ENCODE peak calls at places on chromosome 13, in seven cellular contexts. One of them, this sample, is unnamed.

GRCh38 chr13:62799038-62799535 is 1383.4 kb upstream of the PCDH20 start:
- DNase-seq in IMR-90: no peak
- DNase-seq in A673: no peak
- DNase-seq in A549: no peak
- DNase-seq in tibial artery: no peak
- DNase-seq in heart right ventricle: no peak
- DNase-seq in ovary: no peak
- DNase-seq in this sample: no peak

GRCh38 chr13:112962911-112963625 is 5.9 kb upstream of the MCF2L start:
- DNase-seq in IMR-90: no peak
- DNase-seq in A673: no peak
- DNase-seq in A549: no peak
- DNase-seq in tibial artery: peak
- DNase-seq in heart right ventricle: no peak
- DNase-seq in ovary: no peak
- DNase-seq in this sample: no peak

GRCh38 chr13:68897331-68897730 is 1210.3 kb upstream of the ATXN8OS start:
- DNase-seq in IMR-90: no peak
- DNase-seq in A673: no peak
- DNase-seq in A549: no peak
- DNase-seq in tibial artery: no peak
- DNase-seq in heart right ventricle: no peak
- DNase-seq in ovary: no peak
- DNase-seq in this sample: no peak

GRCh38 chr13:97567510-97568243 is 133.7 kb downstream of the RAP2A start:
- DNase-seq in IMR-90: peak
- DNase-seq in A673: no peak
- DNase-seq in A549: peak
- DNase-seq in tibial artery: peak
- DNase-seq in heart right ventricle: no peak
- DNase-seq in ovary: no peak
- DNase-seq in this sample: peak

GRCh38 chr13:53672005-53672404 is 643.4 kb downstream of the OLFM4 start:
- DNase-seq in IMR-90: no peak
- DNase-seq in A673: no peak
- DNase-seq in A549: no peak
- DNase-seq in tibial artery: no peak
- DNase-seq in heart right ventricle: no peak
- DNase-seq in ovary: no peak
- DNase-seq in this sample: no peak

GRCh38 chr13:107730835-107731234 is 484.5 kb downstream of the LIG4 start:
- DNase-seq in IMR-90: peak
- DNase-seq in A673: no peak
- DNase-seq in A549: no peak
- DNase-seq in tibial artery: no peak
- DNase-seq in heart right ventricle: no peak
- DNase-seq in ovary: no peak
- DNase-seq in this sample: no peak

GRCh38 chr13:102945324-102945815 is 99.5 kb downstream of the ERCC5 start:
- DNase-seq in IMR-90: no peak
- DNase-seq in A673: no peak
- DNase-seq in A549: no peak
- DNase-seq in tibial artery: no peak
- DNase-seq in heart right ventricle: no peak
- DNase-seq in ovary: no peak
- DNase-seq in this sample: no peak

GRCh38 chr13:106795847-106796246 is 227.9 kb upstream of the ARGLU1 start:
- DNase-seq in IMR-90: no peak
- DNase-seq in A673: no peak
- DNase-seq in A549: no peak
- DNase-seq in tibial artery: no peak
- DNase-seq in heart right ventricle: no peak
- DNase-seq in ovary: no peak
- DNase-seq in this sample: no peak

GRCh38 chr13:80038371-80038770 is 302.6 kb downstream of the SPRY2 start:
- DNase-seq in IMR-90: no peak
- DNase-seq in A673: no peak
- DNase-seq in A549: no peak
- DNase-seq in tibial artery: no peak
- DNase-seq in heart right ventricle: no peak
- DNase-seq in ovary: no peak
- DNase-seq in this sample: no peak
- H3K27ac ChIP-seq in IMR-90: no peak
- H3K27ac ChIP-seq in A673: no peak
- H3K27ac ChIP-seq in A549: no peak
- H3K27ac ChIP-seq in tibial artery: no peak
- H3K27ac ChIP-seq in heart right ventricle: no peak
- H3K27ac ChIP-seq in ovary: no peak
- H3K27ac ChIP-seq in this sample: no peak

GRCh38 chr13:20414475-20415287 is 111.0 kb downstream of the CRYL1 start:
- DNase-seq in IMR-90: no peak
- DNase-seq in A673: no peak
- DNase-seq in A549: no peak
- DNase-seq in tibial artery: no peak
- DNase-seq in heart right ventricle: no peak
- DNase-seq in ovary: no peak
- DNase-seq in this sample: no peak

GRCh38 chr13:20416223-20416622 is 109.4 kb downstream of the CRYL1 start:
- DNase-seq in IMR-90: no peak
- DNase-seq in A673: no peak
- DNase-seq in A549: no peak
- DNase-seq in tibial artery: no peak
- DNase-seq in heart right ventricle: no peak
- DNase-seq in ovary: no peak
- DNase-seq in this sample: no peak

GRCh38 chr13:20415694-20416107 is 110.0 kb downstream of the CRYL1 start:
- DNase-seq in IMR-90: no peak
- DNase-seq in A673: no peak
- DNase-seq in A549: no peak
- DNase-seq in tibial artery: no peak
- DNase-seq in heart right ventricle: no peak
- DNase-seq in ovary: no peak
- DNase-seq in this sample: no peak

GRCh38 chr13:20412761-20413355 is 112.8 kb downstream of the CRYL1 start:
- DNase-seq in IMR-90: peak
- DNase-seq in A673: no peak
- DNase-seq in A549: no peak
- DNase-seq in tibial artery: no peak
- DNase-seq in heart right ventricle: no peak
- DNase-seq in ovary: no peak
- DNase-seq in this sample: no peak

GRCh38 chr13:20415288-20415644 is 110.4 kb downstream of the CRYL1 start:
- DNase-seq in IMR-90: no peak
- DNase-seq in A673: no peak
- DNase-seq in A549: no peak
- DNase-seq in tibial artery: no peak
- DNase-seq in heart right ventricle: no peak
- DNase-seq in ovary: no peak
- DNase-seq in this sample: no peak
- H3K27ac ChIP-seq in IMR-90: no peak
- H3K27ac ChIP-seq in A673: no peak
- H3K27ac ChIP-seq in A549: no peak
- H3K27ac ChIP-seq in tibial artery: no peak
- H3K27ac ChIP-seq in heart right ventricle: no peak
- H3K27ac ChIP-seq in ovary: no peak
- H3K27ac ChIP-seq in this sample: no peak

DNA sequence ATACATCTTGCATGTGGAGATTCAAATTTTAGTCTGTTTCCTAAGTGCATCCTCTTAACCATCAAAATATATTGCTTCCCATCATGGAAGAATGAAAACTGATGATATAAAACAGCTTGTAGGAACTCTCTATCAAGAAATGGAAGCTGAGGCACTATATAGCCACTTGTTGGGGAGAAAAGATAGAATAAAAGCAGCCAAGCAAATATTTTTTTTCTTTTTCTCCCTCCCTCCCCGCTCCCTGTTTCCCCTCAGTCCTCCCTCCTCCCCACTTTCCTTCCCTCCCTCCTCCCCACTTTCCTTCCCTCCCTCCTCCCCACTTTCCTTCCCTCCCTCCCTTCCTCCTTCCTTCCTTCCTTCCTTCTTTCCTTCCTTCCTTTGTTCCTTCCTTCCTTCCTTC is 413.8 kb downstream of the GPC6 start:
- DNase-seq in IMR-90: no peak
- DNase-seq in A673: no peak
- DNase-seq in A549: no peak
- DNase-seq in tibial artery: no peak
- DNase-seq in heart right ventricle: no peak
- DNase-seq in ovary: no peak
- DNase-seq in this sample: no peak
- H3K27ac ChIP-seq in IMR-90: no peak
- H3K27ac ChIP-seq in A673: no peak
- H3K27ac ChIP-seq in A549: no peak
- H3K27ac ChIP-seq in tibial artery: no peak
- H3K27ac ChIP-seq in heart right ventricle: no peak
- H3K27ac ChIP-seq in ovary: no peak
- H3K27ac ChIP-seq in this sample: no peak

GRCh38 chr13:94129490-94129894 is 350.0 kb downstream of the DCT start:
- DNase-seq in IMR-90: peak
- DNase-seq in A673: no peak
- DNase-seq in A549: no peak
- DNase-seq in tibial artery: no peak
- DNase-seq in heart right ventricle: no peak
- DNase-seq in ovary: no peak
- DNase-seq in this sample: no peak
- H3K27ac ChIP-seq in IMR-90: no peak
- H3K27ac ChIP-seq in A673: no peak
- H3K27ac ChIP-seq in A549: no peak
- H3K27ac ChIP-seq in tibial artery: no peak
- H3K27ac ChIP-seq in heart right ventricle: no peak
- H3K27ac ChIP-seq in ovary: no peak
- H3K27ac ChIP-seq in this sample: no peak

DNA sequence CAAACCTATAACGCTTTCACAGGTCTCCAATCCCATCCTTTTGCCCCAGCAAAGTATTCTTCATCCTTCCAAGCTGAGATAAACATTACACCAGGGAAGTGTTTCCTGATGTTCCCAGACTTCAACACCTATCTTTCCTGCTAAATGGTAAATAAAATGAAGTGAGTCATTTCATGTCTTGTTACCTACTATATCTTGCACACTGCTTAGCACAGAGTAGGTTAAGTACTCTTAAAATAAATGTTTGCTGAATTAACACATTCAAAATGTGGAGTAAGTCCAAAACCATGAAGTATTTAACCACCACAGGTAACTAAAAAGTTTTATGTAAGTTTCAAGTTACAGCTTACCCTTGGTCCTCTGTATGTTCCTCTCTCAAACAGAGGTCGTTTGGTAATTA is 3.4 kb downstream of the RBM26 start:
- DNase-seq in IMR-90: no peak
- DNase-seq in A673: no peak
- DNase-seq in A549: no peak
- DNase-seq in tibial artery: no peak
- DNase-seq in heart right ventricle: no peak
- DNase-seq in ovary: no peak
- DNase-seq in this sample: no peak
- H3K27ac ChIP-seq in IMR-90: no peak
- H3K27ac ChIP-seq in A673: no peak
- H3K27ac ChIP-seq in A549: peak
- H3K27ac ChIP-seq in tibial artery: no peak
- H3K27ac ChIP-seq in heart right ventricle: no peak
- H3K27ac ChIP-seq in ovary: no peak
- H3K27ac ChIP-seq in this sample: no peak

This sample was measured in SJCRH30.